ENCODE peak calls at places on chromosomes 16 and 17, in ten cellular contexts. One of them, this sample, is unnamed.

GRCh38 chr17:45243750-45244149 is 18.1 kb downstream of the SPATA32 start:
- DNase-seq in stimulated activated naive CD8-positive, alpha-beta T cell treated with anti-CD3 and anti-CD28 coated beads, Interleukin-15, Interleukin-2, amounts not matched to agents 100 U/mL and 50 U/mL, for 24 hours: no peak
- DNase-seq in CD4-positive, alpha-beta T cell: no peak
- DNase-seq in nephron progenitor cell: no peak
- DNase-seq in psoas muscle: no peak
- DNase-seq in fibroblast of lung: no peak
- DNase-seq in fibroblast of mammary gland: no peak
- DNase-seq in globus pallidus: no peak
- DNase-seq in iPS DF 6.9: no peak
- DNase-seq in activated naive CD4-positive, alpha-beta T cell: no peak
- DNase-seq in this sample: no peak

GRCh38 chr16:3138823-3139426 is 4.1 kb downstream of the ZNF213 start:
- DNase-seq in psoas muscle: no peak
- DNase-seq in stimulated activated naive CD8-positive, alpha-beta T cell treated with anti-CD3 and anti-CD28 coated beads, Interleukin-15, Interleukin-2, amounts not matched to agents 100 U/mL and 50 U/mL, for 24 hours: no peak
- DNase-seq in fibroblast of mammary gland: no peak
- DNase-seq in fibroblast of lung: no peak
- DNase-seq in iPS DF 6.9: no peak
- DNase-seq in nephron progenitor cell: no peak
- DNase-seq in globus pallidus: no peak
- DNase-seq in activated naive CD4-positive, alpha-beta T cell: no peak
- DNase-seq in CD4-positive, alpha-beta T cell: no peak
- DNase-seq in this sample: no peak

GRCh38 chr16:80931985-80932720 is 74.5 kb downstream of the CMC2 start:
- DNase-seq in globus pallidus: peak
- DNase-seq in nephron progenitor cell: peak
- DNase-seq in activated naive CD4-positive, alpha-beta T cell: no peak
- DNase-seq in fibroblast of mammary gland: peak
- DNase-seq in stimulated activated naive CD8-positive, alpha-beta T cell treated with anti-CD3 and anti-CD28 coated beads, Interleukin-15, Interleukin-2, amounts not matched to agents 100 U/mL and 50 U/mL, for 24 hours: peak
- DNase-seq in iPS DF 6.9: no peak
- DNase-seq in fibroblast of lung: peak
- DNase-seq in psoas muscle: peak
- DNase-seq in CD4-positive, alpha-beta T cell: no peak
- DNase-seq in this sample: peak

GRCh38 chr16:31080035-31080629 is 5.9 kb downstream of the ZNF646 start:
- DNase-seq in stimulated activated naive CD8-positive, alpha-beta T cell treated with anti-CD3 and anti-CD28 coated beads, Interleukin-15, Interleukin-2, amounts not matched to agents 100 U/mL and 50 U/mL, for 24 hours: no peak
- DNase-seq in globus pallidus: no peak
- DNase-seq in nephron progenitor cell: no peak
- DNase-seq in psoas muscle: no peak
- DNase-seq in iPS DF 6.9: no peak
- DNase-seq in activated naive CD4-positive, alpha-beta T cell: no peak
- DNase-seq in CD4-positive, alpha-beta T cell: no peak
- DNase-seq in fibroblast of lung: no peak
- DNase-seq in fibroblast of mammary gland: no peak
- DNase-seq in this sample: no peak

GRCh38 chr16:86579268-86580062 is 1.1 kb downstream of the FOXL1 start:
- DNase-seq in activated naive CD4-positive, alpha-beta T cell: no peak
- DNase-seq in fibroblast of lung: no peak
- DNase-seq in globus pallidus: no peak
- DNase-seq in nephron progenitor cell: peak
- DNase-seq in CD4-positive, alpha-beta T cell: no peak
- DNase-seq in iPS DF 6.9: no peak
- DNase-seq in fibroblast of mammary gland: no peak
- DNase-seq in stimulated activated naive CD8-positive, alpha-beta T cell treated with anti-CD3 and anti-CD28 coated beads, Interleukin-15, Interleukin-2, amounts not matched to agents 100 U/mL and 50 U/mL, for 24 hours: no peak
- DNase-seq in psoas muscle: no peak
- DNase-seq in this sample: peak

GRCh38 chr16:62201911-62202310 is 165.7 kb upstream of the CDH8 start:
- DNase-seq in stimulated activated naive CD8-positive, alpha-beta T cell treated with anti-CD3 and anti-CD28 coated beads, Interleukin-15, Interleukin-2, amounts not matched to agents 100 U/mL and 50 U/mL, for 24 hours: no peak
- DNase-seq in iPS DF 6.9: peak
- DNase-seq in activated naive CD4-positive, alpha-beta T cell: no peak
- DNase-seq in fibroblast of mammary gland: no peak
- DNase-seq in psoas muscle: no peak
- DNase-seq in CD4-positive, alpha-beta T cell: no peak
- DNase-seq in nephron progenitor cell: no peak
- DNase-seq in globus pallidus: no peak
- DNase-seq in fibroblast of lung: no peak
- DNase-seq in this sample: no peak

GRCh38 chr17:21283482-21284318 is 811 bp upstream of the MAP2K3 start:
- DNase-seq in fibroblast of mammary gland: peak
- DNase-seq in nephron progenitor cell: peak
- DNase-seq in fibroblast of lung: peak
- DNase-seq in globus pallidus: no peak
- DNase-seq in psoas muscle: no peak
- DNase-seq in stimulated activated naive CD8-positive, alpha-beta T cell treated with anti-CD3 and anti-CD28 coated beads, Interleukin-15, Interleukin-2, amounts not matched to agents 100 U/mL and 50 U/mL, for 24 hours: peak
- DNase-seq in iPS DF 6.9: no peak
- DNase-seq in activated naive CD4-positive, alpha-beta T cell: no peak
- DNase-seq in CD4-positive, alpha-beta T cell: no peak
- DNase-seq in this sample: no peak

GRCh38 chr17:67096609-67097008 is 52.3 kb downstream of the CACNG1 start:
- DNase-seq in psoas muscle: no peak
- DNase-seq in CD4-positive, alpha-beta T cell: no peak
- DNase-seq in fibroblast of lung: no peak
- DNase-seq in fibroblast of mammary gland: no peak
- DNase-seq in stimulated activated naive CD8-positive, alpha-beta T cell treated with anti-CD3 and anti-CD28 coated beads, Interleukin-15, Interleukin-2, amounts not matched to agents 100 U/mL and 50 U/mL, for 24 hours: no peak
- DNase-seq in globus pallidus: no peak
- DNase-seq in iPS DF 6.9: no peak
- DNase-seq in activated naive CD4-positive, alpha-beta T cell: no peak
- DNase-seq in nephron progenitor cell: no peak
- DNase-seq in this sample: no peak

GRCh38 chr17:45077643-45078042 is 16.5 kb downstream of the NMT1 start:
- DNase-seq in stimulated activated naive CD8-positive, alpha-beta T cell treated with anti-CD3 and anti-CD28 coated beads, Interleukin-15, Interleukin-2, amounts not matched to agents 100 U/mL and 50 U/mL, for 24 hours: no peak
- DNase-seq in CD4-positive, alpha-beta T cell: no peak
- DNase-seq in activated naive CD4-positive, alpha-beta T cell: no peak
- DNase-seq in iPS DF 6.9: no peak
- DNase-seq in psoas muscle: no peak
- DNase-seq in fibroblast of lung: no peak
- DNase-seq in fibroblast of mammary gland: no peak
- DNase-seq in globus pallidus: no peak
- DNase-seq in nephron progenitor cell: no peak
- DNase-seq in this sample: no peak

GRCh38 chr16:70706948-70707465 is 21.2 kb upstream of the MTSS2 start:
- DNase-seq in CD4-positive, alpha-beta T cell: no peak
- DNase-seq in nephron progenitor cell: no peak
- DNase-seq in psoas muscle: no peak
- DNase-seq in fibroblast of mammary gland: peak
- DNase-seq in globus pallidus: no peak
- DNase-seq in iPS DF 6.9: no peak
- DNase-seq in fibroblast of lung: peak
- DNase-seq in stimulated activated naive CD8-positive, alpha-beta T cell treated with anti-CD3 and anti-CD28 coated beads, Interleukin-15, Interleukin-2, amounts not matched to agents 100 U/mL and 50 U/mL, for 24 hours: no peak
- DNase-seq in activated naive CD4-positive, alpha-beta T cell: no peak
- DNase-seq in this sample: peak

GRCh38 chr16:82630688-82631087 is 3.9 kb downstream of the CDH13 start:
- DNase-seq in CD4-positive, alpha-beta T cell: no peak
- DNase-seq in fibroblast of lung: peak
- DNase-seq in nephron progenitor cell: no peak
- DNase-seq in stimulated activated naive CD8-positive, alpha-beta T cell treated with anti-CD3 and anti-CD28 coated beads, Interleukin-15, Interleukin-2, amounts not matched to agents 100 U/mL and 50 U/mL, for 24 hours: no peak
- DNase-seq in iPS DF 6.9: no peak
- DNase-seq in psoas muscle: no peak
- DNase-seq in fibroblast of mammary gland: peak
- DNase-seq in globus pallidus: no peak
- DNase-seq in activated naive CD4-positive, alpha-beta T cell: no peak
- DNase-seq in this sample: peak

GRCh38 chr17:19750835-19751234 is 2.7 kb upstream of the ALDH3A1 start:
- DNase-seq in CD4-positive, alpha-beta T cell: no peak
- DNase-seq in iPS DF 6.9: no peak
- DNase-seq in fibroblast of lung: no peak
- DNase-seq in psoas muscle: peak
- DNase-seq in fibroblast of mammary gland: no peak
- DNase-seq in activated naive CD4-positive, alpha-beta T cell: no peak
- DNase-seq in stimulated activated naive CD8-positive, alpha-beta T cell treated with anti-CD3 and anti-CD28 coated beads, Interleukin-15, Interleukin-2, amounts not matched to agents 100 U/mL and 50 U/mL, for 24 hours: no peak
- DNase-seq in nephron progenitor cell: no peak
- DNase-seq in globus pallidus: no peak
- DNase-seq in this sample: no peak

GRCh38 chr16:85437161-85438052 is 175.7 kb upstream of the GSE1 start:
- DNase-seq in activated naive CD4-positive, alpha-beta T cell: no peak
- DNase-seq in fibroblast of lung: peak
- DNase-seq in psoas muscle: no peak
- DNase-seq in iPS DF 6.9: no peak
- DNase-seq in CD4-positive, alpha-beta T cell: no peak
- DNase-seq in globus pallidus: no peak
- DNase-seq in fibroblast of mammary gland: no peak
- DNase-seq in stimulated activated naive CD8-positive, alpha-beta T cell treated with anti-CD3 and anti-CD28 coated beads, Interleukin-15, Interleukin-2, amounts not matched to agents 100 U/mL and 50 U/mL, for 24 hours: no peak
- DNase-seq in nephron progenitor cell: no peak
- DNase-seq in this sample: no peak

GRCh38 chr17:62162898-62163297 is 97.8 kb upstream of the MED13 start:
- DNase-seq in fibroblast of lung: no peak
- DNase-seq in iPS DF 6.9: no peak
- DNase-seq in CD4-positive, alpha-beta T cell: no peak
- DNase-seq in stimulated activated naive CD8-positive, alpha-beta T cell treated with anti-CD3 and anti-CD28 coated beads, Interleukin-15, Interleukin-2, amounts not matched to agents 100 U/mL and 50 U/mL, for 24 hours: no peak
- DNase-seq in fibroblast of mammary gland: no peak
- DNase-seq in globus pallidus: no peak
- DNase-seq in psoas muscle: no peak
- DNase-seq in nephron progenitor cell: no peak
- DNase-seq in activated naive CD4-positive, alpha-beta T cell: no peak
- DNase-seq in this sample: no peak

GRCh38 chr16:84543931-84544776 is 39.7 kb upstream of the MEAK7 start:
- DNase-seq in nephron progenitor cell: peak
- DNase-seq in activated naive CD4-positive, alpha-beta T cell: peak
- DNase-seq in fibroblast of mammary gland: peak
- DNase-seq in CD4-positive, alpha-beta T cell: no peak
- DNase-seq in psoas muscle: peak
- DNase-seq in iPS DF 6.9: no peak
- DNase-seq in globus pallidus: no peak
- DNase-seq in stimulated activated naive CD8-positive, alpha-beta T cell treated with anti-CD3 and anti-CD28 coated beads, Interleukin-15, Interleukin-2, amounts not matched to agents 100 U/mL and 50 U/mL, for 24 hours: peak
- DNase-seq in fibroblast of lung: no peak
- DNase-seq in this sample: no peak

GRCh38 chr16:13348416-13348815 is 447.0 kb downstream of the SHISA9 start:
- DNase-seq in fibroblast of lung: no peak
- DNase-seq in nephron progenitor cell: no peak
- DNase-seq in globus pallidus: no peak
- DNase-seq in psoas muscle: no peak
- DNase-seq in iPS DF 6.9: no peak
- DNase-seq in stimulated activated naive CD8-positive, alpha-beta T cell treated with anti-CD3 and anti-CD28 coated beads, Interleukin-15, Interleukin-2, amounts not matched to agents 100 U/mL and 50 U/mL, for 24 hours: no peak
- DNase-seq in activated naive CD4-positive, alpha-beta T cell: no peak
- DNase-seq in CD4-positive, alpha-beta T cell: no peak
- DNase-seq in fibroblast of mammary gland: no peak
- DNase-seq in this sample: no peak

GRCh38 chr16:70685938-70686375 is at the start of gene MTSS2:
- DNase-seq in fibroblast of lung: peak
- DNase-seq in fibroblast of mammary gland: peak
- DNase-seq in iPS DF 6.9: no peak
- DNase-seq in psoas muscle: peak
- DNase-seq in globus pallidus: peak
- DNase-seq in activated naive CD4-positive, alpha-beta T cell: peak
- DNase-seq in stimulated activated naive CD8-positive, alpha-beta T cell treated with anti-CD3 and anti-CD28 coated beads, Interleukin-15, Interleukin-2, amounts not matched to agents 100 U/mL and 50 U/mL, for 24 hours: peak
- DNase-seq in nephron progenitor cell: peak
- DNase-seq in CD4-positive, alpha-beta T cell: no peak
- DNase-seq in this sample: peak

GRCh38 chr16:1979271-1980025 is 1.8 kb downstream of the NOXO1 start:
- DNase-seq in iPS DF 6.9: no peak
- DNase-seq in stimulated activated naive CD8-positive, alpha-beta T cell treated with anti-CD3 and anti-CD28 coated beads, Interleukin-15, Interleukin-2, amounts not matched to agents 100 U/mL and 50 U/mL, for 24 hours: peak
- DNase-seq in globus pallidus: no peak
- DNase-seq in psoas muscle: no peak
- DNase-seq in fibroblast of lung: no peak
- DNase-seq in CD4-positive, alpha-beta T cell: no peak
- DNase-seq in nephron progenitor cell: peak
- DNase-seq in fibroblast of mammary gland: peak
- DNase-seq in activated naive CD4-positive, alpha-beta T cell: no peak
- DNase-seq in this sample: no peak

GRCh38 chr17:42670199-42670924 is 6.4 kb downstream of the PLEKHH3 start:
- DNase-seq in iPS DF 6.9: no peak
- DNase-seq in stimulated activated naive CD8-positive, alpha-beta T cell treated with anti-CD3 and anti-CD28 coated beads, Interleukin-15, Interleukin-2, amounts not matched to agents 100 U/mL and 50 U/mL, for 24 hours: peak
- DNase-seq in psoas muscle: peak
- DNase-seq in globus pallidus: no peak
- DNase-seq in nephron progenitor cell: peak
- DNase-seq in CD4-positive, alpha-beta T cell: peak
- DNase-seq in fibroblast of mammary gland: no peak
- DNase-seq in activated naive CD4-positive, alpha-beta T cell: peak
- DNase-seq in fibroblast of lung: no peak
- DNase-seq in this sample: no peak